ENCODE peak calls at places on chromosomes 12 and 14, in four cellular contexts. S is right lobe of liver, T is fibroblast of mammary gland, G is H7. C is an unnamed sample.

GRCh38 chr14:94768521-94769412 is 1.1 kb downstream of the GSC start:
- DNase-seq in S (no peak), T (peak; percentile 25), G (peak; percentile 75), C (peak; percentile 12)

GRCh38 chr14:81269100-81269978 is 48.6 kb upstream of the GTF2A1 start:
- DNase-seq in S (no peak), T (peak; percentile 79), G (peak; percentile 75), C (peak; percentile 66)

GRCh38 chr12:121033625-121034349 is 5.3 kb downstream of the OASL start:
- DNase-seq in S (no peak), T (peak; percentile 61), G (no peak), C (peak; percentile 46)

GRCh38 chr14:23381871-23382270 is 5.0 kb downstream of the CMTM5 start:
- DNase-seq in S (no peak), T (no peak), G (no peak), C (no peak)

GRCh38 chr12:120598674-120599463 is 17.7 kb upstream of the POP5 start:
- DNase-seq in S (no peak), T (peak; percentile 49), G (peak; percentile 54), C (peak; percentile 34)

GRCh38 chr12:2959194-2959507 is at the start of gene TEAD4:
- DNase-seq in S (peak; percentile 54), T (peak; percentile 52), G (peak; percentile 99), C (peak; percentile 85)

GRCh38 chr14:71363961-71364360 is 456.7 kb downstream of the PCNX1 start:
- DNase-seq in S (no peak), T (peak; percentile 71), G (no peak), C (peak; percentile 73)

GRCh38 chr12:21599143-21599999 is 5.3 kb downstream of the GYS2 start:
- DNase-seq in S (no peak), T (no peak), G (no peak), C (no peak)

GRCh38 chr12:123478762-123479161 is 20.8 kb downstream of the SNRNP35 start:
- DNase-seq in S (no peak), T (peak; percentile 24), G (no peak), C (peak; percentile 7)

GRCh38 chr12:51419473-51420228 is 5.0 kb upstream of the SLC4A8 start:
- DNase-seq in S (no peak), T (no peak), G (peak; percentile 56), C (no peak)

GRCh38 chr12:94289551-94290312 is 141.4 kb downstream of the PLXNC1 start:
- DNase-seq in S (no peak), T (peak; percentile 77), G (no peak), C (peak; percentile 75)

GRCh38 chr12:122730215-122731014 is at the start of gene HCAR1:
- DNase-seq in S (no peak), T (peak; percentile 40), G (peak; percentile 61), C (peak; percentile 5)

GRCh38 chr12:88310666-88311065 is 168.6 kb downstream of the TMTC3 start:
- DNase-seq in S (no peak), T (peak; percentile 40), G (no peak), C (peak; percentile 17)

GRCh38 chr14:23094666-23095195 is at the start of gene ACIN1:
- DNase-seq in S (no peak), T (peak; percentile 84), G (peak; percentile 89), C (peak; percentile 86)

GRCh38 chr12:3202734-3203446 is 125.7 kb downstream of the TSPAN9 start:
- DNase-seq in S (peak; percentile 65), T (peak; percentile 40), G (peak; percentile 93), C (peak; percentile 26)

GRCh38 chr14:100332797-100333196 is 9.7 kb downstream of the SLC25A47 start:
- DNase-seq in S (no peak), T (no peak), G (no peak), C (no peak)

GRCh38 chr12:4030938-4031702 is 157.9 kb upstream of the PARP11 start:
- DNase-seq in S (peak; percentile 75), T (peak; percentile 98), G (peak; percentile 98), C (peak; percentile 98)

GRCh38 chr12:28604240-28604639 is 414.0 kb downstream of the CCDC91 start:
- DNase-seq in S (no peak), T (no peak), G (no peak), C (no peak)

GRCh38 chr12:128178971-128179370 is 88.0 kb upstream of the TMEM132C start:
- DNase-seq in S (no peak), T (no peak), G (no peak), C (no peak)

GRCh38 chr14:53942970-53943750 is 13.5 kb downstream of the BMP4 start:
- DNase-seq in S (no peak), T (no peak), G (peak; percentile 72), C (no peak)
- H3K4me3 ChIP-seq in S (no peak overlapping the region), T (no peak overlapping the region), G (no peak overlapping the region), C (no peak overlapping the region)

DNA sequence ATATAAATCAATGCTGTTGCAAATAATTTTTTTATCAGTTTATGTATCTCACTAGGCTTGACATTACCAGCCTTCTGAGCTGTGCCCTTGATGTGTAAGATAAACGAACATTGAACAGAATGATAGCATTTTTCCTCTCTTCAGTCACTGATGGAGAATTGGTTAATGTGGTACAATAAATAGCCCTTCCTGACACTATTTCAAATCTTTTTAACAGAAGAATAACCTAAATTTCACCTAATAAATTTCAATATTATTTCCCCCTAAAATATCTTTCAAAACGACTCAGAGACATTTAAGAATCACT is 2.2 kb upstream of the ATP2B1 start:
- DNase-seq in S (no peak), T (peak; percentile 29), G (no peak), C (no peak)
- H3K4me3 ChIP-seq in S (peak overlapping the region; percentile 81), T (peak overlapping the region; percentile 76), G (no peak overlapping the region), C (peak overlapping the region; percentile 86)

DNA sequence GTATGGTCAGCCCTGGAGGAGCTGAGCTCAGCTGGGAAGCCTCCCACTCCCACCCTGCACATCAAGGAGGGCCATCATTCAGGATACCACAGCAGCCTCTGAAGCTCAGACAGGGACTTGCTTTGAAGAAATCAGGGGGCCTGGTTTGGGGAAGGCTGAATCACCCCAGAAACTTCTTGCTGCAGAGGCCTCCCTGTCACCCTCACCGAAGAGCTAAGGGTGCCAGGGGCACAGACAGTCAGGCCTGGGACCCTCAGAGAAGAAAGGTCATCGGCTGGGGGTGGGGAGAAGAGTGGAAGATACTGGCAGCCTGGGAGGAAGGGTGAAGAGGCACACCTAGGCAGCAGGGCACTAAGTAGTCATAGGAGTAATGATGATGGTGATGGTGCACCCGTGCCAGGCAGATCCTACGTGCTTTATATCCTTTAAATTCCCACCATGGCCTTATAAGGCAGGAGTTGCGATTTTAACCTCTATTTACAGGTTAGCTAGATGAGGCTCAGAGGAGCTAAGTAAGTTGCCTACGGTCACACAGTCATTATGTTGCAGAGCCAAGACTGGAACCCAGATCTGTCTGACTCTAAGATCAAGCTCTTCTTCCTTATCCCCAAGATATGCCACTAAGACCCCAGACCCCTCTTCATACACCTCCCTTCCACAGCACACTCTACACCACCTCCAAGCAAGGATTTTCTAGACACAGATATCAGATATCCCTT is 28.5 kb upstream of the PNMA1 start:
- DNase-seq in S (no peak), T (no peak), G (no peak), C (no peak)
- H3K4me3 ChIP-seq in S (no peak overlapping the region), T (no peak overlapping the region), G (no peak overlapping the region), C (no peak overlapping the region)

GRCh38 chr14:53962954-53963490 is 6.4 kb upstream of the BMP4 start:
- DNase-seq in S (no peak), T (no peak), G (peak; percentile 51), C (no peak)
- H3K4me3 ChIP-seq in S (peak overlapping the region; percentile 6), T (no peak overlapping the region), G (peak overlapping the region; percentile 53), C (no peak overlapping the region)

GRCh38 chr12:124941170-124941527 is 26.7 kb upstream of the UBC start:
- DNase-seq in S (no peak), T (no peak), G (no peak), C (no peak)
- H3K4me3 ChIP-seq in S (no peak overlapping the region), T (peak overlapping the region; percentile 44), G (peak overlapping the region; percentile 68), C (peak overlapping the region; percentile 48)

GRCh38 chr12:80936353-80936641 is 1.4 kb downstream of the LIN7A start:
- DNase-seq in S (no peak), T (no peak), G (no peak), C (no peak)

GRCh38 chr12:80936642-80937390 is 918 bp downstream of the LIN7A start:
- DNase-seq in S (peak; percentile 88), T (peak; percentile 35), G (peak; percentile 75), C (peak; percentile 41)

GRCh38 chr12:80937391-80938238 is at the start of gene LIN7A:
- DNase-seq in S (peak; percentile 80), T (peak; percentile 28), G (peak; percentile 67), C (peak; percentile 17)

GRCh38 chr12:80939231-80939950 is 1.7 kb upstream of the LIN7A start:
- DNase-seq in S (peak; percentile 53), T (peak; percentile 22), G (no peak), C (peak; percentile 9)

DNA sequence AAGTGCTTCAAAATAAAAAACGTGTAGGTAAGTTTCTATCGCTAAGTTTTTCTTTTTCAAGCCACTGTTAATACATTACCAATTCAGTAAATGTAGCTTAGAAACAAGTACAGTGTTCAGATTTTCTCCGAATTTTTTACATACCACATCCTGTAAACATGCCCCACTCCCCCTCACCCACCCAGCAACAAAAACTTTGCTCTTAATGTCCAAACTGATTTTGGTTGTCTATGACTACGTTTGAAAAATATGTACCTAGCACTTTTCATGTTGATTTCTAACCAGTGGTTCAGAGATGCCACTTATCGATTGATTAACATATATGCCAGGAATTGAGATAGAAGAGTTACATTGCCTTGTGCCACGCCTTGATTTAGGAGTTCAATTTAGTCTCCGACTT is 663 bp upstream of the LIN7A start:
- DNase-seq in S (no peak), T (no peak), G (no peak), C (no peak)
- H3K4me3 ChIP-seq in S (peak overlapping the region; percentile 78), T (no peak overlapping the region), G (no peak overlapping the region), C (no peak overlapping the region)

GRCh38 chr12:16608346-16608745 is 2.4 kb upstream of the LMO3 start:
- DNase-seq in S (no peak), T (no peak), G (no peak), C (no peak)

GRCh38 chr12:16607895-16608294 is 1.9 kb upstream of the LMO3 start:
- DNase-seq in S (no peak), T (no peak), G (no peak), C (no peak)

GRCh38 chr12:16610006-16610520 is 4.1 kb upstream of the LMO3 start:
- DNase-seq in S (no peak), T (no peak), G (no peak), C (no peak)

GRCh38 chr12:16610743-16611142 is 4.8 kb upstream of the LMO3 start:
- DNase-seq in S (no peak), T (no peak), G (no peak), C (no peak)

DNA sequence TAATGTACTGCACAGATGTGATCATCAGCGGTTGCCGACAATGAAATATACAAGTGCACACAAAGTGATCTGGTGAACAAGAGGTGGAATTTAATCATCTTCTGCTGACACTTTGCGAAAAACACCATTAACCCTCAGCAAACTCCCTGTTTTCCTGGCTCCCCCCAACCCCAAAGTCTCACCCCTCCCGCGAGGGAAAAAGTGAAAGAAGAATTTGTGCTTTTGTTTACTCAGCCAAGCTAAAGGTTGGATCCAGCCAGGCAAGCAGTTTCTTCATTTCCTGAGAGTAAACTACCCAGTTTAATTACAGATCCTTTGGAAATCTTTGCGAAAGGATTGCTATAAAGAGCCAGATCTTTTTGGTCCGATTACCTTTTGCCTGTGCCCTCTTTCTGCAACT is 3.2 kb upstream of the LMO3 start:
- DNase-seq in S (no peak), T (no peak), G (no peak), C (no peak)
- H3K4me3 ChIP-seq in S (peak overlapping the region; percentile 20), T (no peak overlapping the region), G (no peak overlapping the region), C (peak overlapping the region; percentile 31)

GRCh38 chr12:116598341-116599284 is 39.4 kb downstream of the MAP1LC3B2 start:
- DNase-seq in S (no peak), T (peak; percentile 38), G (no peak), C (peak; percentile 68)
- H3K4me3 ChIP-seq in S (no peak overlapping the region), T (peak overlapping the region; percentile 12), G (no peak overlapping the region), C (peak overlapping the region; percentile 41)

GRCh38 chr14:49853572-49854375 is 1.2 kb upstream of the NEMF start:
- DNase-seq in S (peak; percentile 79), T (peak; percentile 85), G (peak; percentile 70), C (peak; percentile 82)
- H3K4me3 ChIP-seq in S (peak overlapping the region; percentile 82), T (peak overlapping the region; percentile 98), G (peak overlapping the region; percentile 99), C (peak overlapping the region; percentile 97)